ENCODE peak calls at places on chromosomes 5 and 9, in four cellular contexts. One of them, this sample, is unnamed.

GRCh38 chr9:122356627-122357026 is 14.2 kb upstream of the PTGS1 start:
- DNase-seq in WTC11: peak; percentile 55
- DNase-seq in HepG2: no peak
- DNase-seq in GM12878: no peak
- DNase-seq in this sample: peak; percentile 29

GRCh38 chr5:98779264-98779877 is 5.9 kb downstream of the RGMB start:
- DNase-seq in WTC11: no peak
- DNase-seq in HepG2: peak; percentile 87
- DNase-seq in GM12878: no peak
- DNase-seq in this sample: no peak

GRCh38 chr9:11962327-11962726 is 730.9 kb upstream of the TYRP1 start:
- DNase-seq in WTC11: no peak
- DNase-seq in HepG2: no peak
- DNase-seq in GM12878: no peak
- DNase-seq in this sample: no peak

GRCh38 chr5:2376486-2376885 is 375.0 kb downstream of the IRX2 start:
- DNase-seq in WTC11: no peak
- DNase-seq in HepG2: no peak
- DNase-seq in GM12878: no peak
- DNase-seq in this sample: no peak

GRCh38 chr9:76027426-76027825 is 137.0 kb downstream of the PCSK5 start:
- DNase-seq in WTC11: no peak
- DNase-seq in HepG2: no peak
- DNase-seq in GM12878: no peak
- DNase-seq in this sample: no peak

GRCh38 chr5:58133631-58134296 is 326.1 kb downstream of the PLK2 start:
- DNase-seq in WTC11: no peak
- DNase-seq in HepG2: no peak
- DNase-seq in GM12878: no peak
- DNase-seq in this sample: no peak

GRCh38 chr9:125932012-125932411 is 184.8 kb downstream of the PBX3 start:
- DNase-seq in WTC11: no peak
- DNase-seq in HepG2: no peak
- DNase-seq in GM12878: no peak
- DNase-seq in this sample: no peak

GRCh38 chr5:63963080-63963735 is 963 bp upstream of the HTR1A start:
- DNase-seq in WTC11: peak; percentile 66
- DNase-seq in HepG2: peak; percentile 56
- DNase-seq in GM12878: peak; percentile 1
- DNase-seq in this sample: peak; percentile 64

GRCh38 chr5:97923496-97923895 is 740.4 kb upstream of the RIOK2 start:
- DNase-seq in WTC11: no peak
- DNase-seq in HepG2: no peak
- DNase-seq in GM12878: no peak
- DNase-seq in this sample: no peak

GRCh38 chr9:28915256-28915930 is 1342.1 kb upstream of the C9orf72 start:
- DNase-seq in WTC11: no peak
- DNase-seq in HepG2: no peak
- DNase-seq in GM12878: no peak
- DNase-seq in this sample: no peak

GRCh38 chr9:89839427-89839826 is 234.6 kb downstream of the GADD45G start:
- DNase-seq in WTC11: no peak
- DNase-seq in HepG2: no peak
- DNase-seq in GM12878: no peak
- DNase-seq in this sample: no peak

GRCh38 chr9:123544007-123544827 is 188.2 kb downstream of the CRB2 start:
- DNase-seq in WTC11: no peak
- DNase-seq in HepG2: peak; percentile 14
- DNase-seq in GM12878: no peak
- DNase-seq in this sample: peak; percentile 45

GRCh38 chr9:38112010-38112409 is 43.0 kb upstream of the SHB start:
- DNase-seq in WTC11: no peak
- DNase-seq in HepG2: no peak
- DNase-seq in GM12878: no peak
- DNase-seq in this sample: no peak

GRCh38 chr9:5851445-5851844 is 18.5 kb upstream of the ERMP1 start:
- DNase-seq in WTC11: no peak
- DNase-seq in HepG2: no peak
- DNase-seq in GM12878: peak; percentile 90
- DNase-seq in this sample: peak; percentile 45

GRCh38 chr9:133375116-133375723 is 640 bp downstream of the SURF4 start:
- DNase-seq in WTC11: peak; percentile 35
- DNase-seq in HepG2: peak; percentile 67
- DNase-seq in GM12878: no peak
- DNase-seq in this sample: no peak

GRCh38 chr9:133379153-133380086 is 3.3 kb downstream of the STKLD1 start:
- DNase-seq in WTC11: no peak
- DNase-seq in HepG2: no peak
- DNase-seq in GM12878: no peak
- DNase-seq in this sample: no peak

GRCh38 chr9:133378408-133378962 is 2.3 kb downstream of the STKLD1 start:
- DNase-seq in WTC11: no peak
- DNase-seq in HepG2: no peak
- DNase-seq in GM12878: no peak
- DNase-seq in this sample: no peak

GRCh38 chr9:133375724-133376654 is at the start of the genes STKLD1 and SURF4:
- DNase-seq in WTC11: peak; percentile 96
- DNase-seq in HepG2: peak; percentile 86
- DNase-seq in GM12878: peak; percentile 73
- DNase-seq in this sample: peak; percentile 99

DNA sequence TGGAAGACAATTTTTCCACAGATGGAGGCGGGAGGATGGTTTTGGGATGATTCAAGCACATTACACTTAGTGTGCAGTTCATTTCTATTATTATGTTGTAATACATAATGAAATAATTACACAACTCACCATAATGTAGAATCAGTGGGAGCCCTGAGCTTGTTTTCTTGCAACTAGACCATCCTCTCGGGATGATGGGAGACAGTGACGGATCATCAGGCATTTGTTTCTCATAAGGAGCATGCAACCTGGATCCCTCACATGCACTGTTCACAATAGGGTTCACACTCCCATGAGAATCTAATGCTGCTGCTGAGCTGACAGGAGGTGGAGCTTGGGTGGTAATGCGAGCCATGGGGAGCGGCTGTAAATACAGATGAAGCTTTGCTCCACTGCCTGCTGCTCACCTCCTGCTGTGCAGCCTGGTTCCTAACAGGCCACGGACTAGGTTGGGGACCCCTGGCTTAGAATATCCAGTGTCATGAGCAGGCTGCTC is 1.6 kb downstream of the STKLD1 start:
- DNase-seq in WTC11: no peak
- DNase-seq in HepG2: peak; percentile 62
- DNase-seq in GM12878: no peak
- DNase-seq in this sample: no peak
- TF ChIP-seq CREM in WTC11: no peak
- TF ChIP-seq CREM in HepG2: no peak
- TF ChIP-seq CREM in GM12878: no peak
- TF ChIP-seq CREM in this sample: no peak

GRCh38 chr9:120931278-120932085 is 4.9 kb upstream of the TRAF1 start:
- DNase-seq in WTC11: no peak
- DNase-seq in HepG2: no peak
- DNase-seq in GM12878: peak; percentile 93
- DNase-seq in this sample: no peak
- TF ChIP-seq CREM in WTC11: no peak
- TF ChIP-seq CREM in HepG2: no peak
- TF ChIP-seq CREM in GM12878: peak; percentile 82
- TF ChIP-seq CREM in this sample: no peak

GRCh38 chr9:10026585-10026984 is 586.2 kb downstream of the PTPRD start:
- DNase-seq in WTC11: no peak
- DNase-seq in HepG2: no peak
- DNase-seq in GM12878: no peak
- DNase-seq in this sample: no peak
- TF ChIP-seq CREM in WTC11: no peak
- TF ChIP-seq CREM in HepG2: no peak
- TF ChIP-seq CREM in GM12878: no peak
- TF ChIP-seq CREM in this sample: no peak

GRCh38 chr9:129406278-129407225 is 214.3 kb downstream of the C9orf50 start:
- DNase-seq in WTC11: peak; percentile 37
- DNase-seq in HepG2: no peak
- DNase-seq in GM12878: no peak
- DNase-seq in this sample: peak; percentile 94
- TF ChIP-seq CREM in WTC11: no peak
- TF ChIP-seq CREM in HepG2: no peak
- TF ChIP-seq CREM in GM12878: no peak
- TF ChIP-seq CREM in this sample: peak; percentile 75

DNA sequence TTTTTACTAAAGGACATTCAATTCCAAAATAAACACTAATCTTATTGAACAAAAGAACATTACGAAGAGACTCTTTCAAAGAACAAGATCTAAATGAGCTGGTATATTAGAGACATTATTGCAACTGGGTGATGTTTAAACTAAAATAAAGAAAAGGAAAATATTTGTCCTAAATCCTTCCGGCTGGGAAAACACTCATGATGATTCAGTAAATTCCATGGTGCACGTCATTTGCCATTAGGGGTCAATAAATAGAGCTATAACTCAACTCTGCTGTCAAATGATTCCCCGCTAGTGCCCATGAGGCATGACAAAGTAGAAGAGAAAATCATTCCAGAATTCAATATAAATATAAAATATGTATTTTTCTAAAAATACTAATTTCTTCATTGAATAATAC is 565.5 kb upstream of the TUSC1 start:
- DNase-seq in WTC11: no peak
- DNase-seq in HepG2: no peak
- DNase-seq in GM12878: no peak
- DNase-seq in this sample: no peak
- TF ChIP-seq CREM in WTC11: no peak
- TF ChIP-seq CREM in HepG2: no peak
- TF ChIP-seq CREM in GM12878: no peak
- TF ChIP-seq CREM in this sample: no peak

DNA sequence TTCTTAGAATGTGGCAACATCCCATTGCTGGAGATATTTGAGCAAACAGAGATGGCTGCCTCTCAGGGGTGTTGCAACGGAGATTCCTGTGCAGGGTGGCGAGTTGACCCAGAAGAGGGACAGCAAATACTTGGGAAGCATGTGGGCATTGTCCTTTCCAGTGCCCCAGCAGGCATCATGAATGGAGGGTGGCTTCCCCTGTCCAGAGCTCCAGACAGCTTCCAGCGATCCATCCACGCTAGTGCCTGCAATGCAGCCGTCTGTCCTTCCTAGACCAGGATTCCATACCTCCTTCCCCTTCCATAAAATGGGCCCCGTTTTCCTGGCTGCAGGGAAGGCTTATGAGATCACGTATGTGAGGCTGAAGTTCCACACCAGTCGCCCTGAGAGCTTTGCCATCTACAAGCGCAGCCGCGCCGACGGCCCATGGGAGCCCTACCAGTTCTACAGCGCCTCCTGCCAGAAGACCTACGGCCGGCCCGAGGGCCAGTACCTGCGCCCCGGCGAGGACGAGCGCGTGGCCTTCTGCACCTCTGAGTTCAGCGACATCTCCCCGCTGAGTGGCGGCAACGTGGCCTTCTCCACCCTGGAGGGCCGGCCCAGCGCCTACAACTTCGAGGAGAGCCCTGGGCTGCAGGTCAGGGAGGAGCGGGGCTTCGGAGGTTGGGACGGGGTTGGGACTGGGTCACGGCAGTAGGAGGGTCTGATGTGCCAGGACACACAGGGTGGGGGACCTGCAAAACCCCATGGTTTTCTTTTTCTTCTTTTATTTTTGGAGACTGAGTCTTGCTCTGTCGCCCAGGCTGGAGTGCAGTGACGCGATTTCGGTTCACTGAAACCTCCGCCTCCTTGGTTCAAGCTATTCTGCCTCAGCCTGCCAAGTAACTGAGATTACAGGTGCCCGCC is 17.2 kb downstream of the LAMC3 start:
- DNase-seq in WTC11: no peak
- DNase-seq in HepG2: no peak
- DNase-seq in GM12878: no peak
- DNase-seq in this sample: peak; percentile 71
- TF ChIP-seq CREM in WTC11: no peak
- TF ChIP-seq CREM in HepG2: no peak
- TF ChIP-seq CREM in GM12878: no peak
- TF ChIP-seq CREM in this sample: no peak

DNA sequence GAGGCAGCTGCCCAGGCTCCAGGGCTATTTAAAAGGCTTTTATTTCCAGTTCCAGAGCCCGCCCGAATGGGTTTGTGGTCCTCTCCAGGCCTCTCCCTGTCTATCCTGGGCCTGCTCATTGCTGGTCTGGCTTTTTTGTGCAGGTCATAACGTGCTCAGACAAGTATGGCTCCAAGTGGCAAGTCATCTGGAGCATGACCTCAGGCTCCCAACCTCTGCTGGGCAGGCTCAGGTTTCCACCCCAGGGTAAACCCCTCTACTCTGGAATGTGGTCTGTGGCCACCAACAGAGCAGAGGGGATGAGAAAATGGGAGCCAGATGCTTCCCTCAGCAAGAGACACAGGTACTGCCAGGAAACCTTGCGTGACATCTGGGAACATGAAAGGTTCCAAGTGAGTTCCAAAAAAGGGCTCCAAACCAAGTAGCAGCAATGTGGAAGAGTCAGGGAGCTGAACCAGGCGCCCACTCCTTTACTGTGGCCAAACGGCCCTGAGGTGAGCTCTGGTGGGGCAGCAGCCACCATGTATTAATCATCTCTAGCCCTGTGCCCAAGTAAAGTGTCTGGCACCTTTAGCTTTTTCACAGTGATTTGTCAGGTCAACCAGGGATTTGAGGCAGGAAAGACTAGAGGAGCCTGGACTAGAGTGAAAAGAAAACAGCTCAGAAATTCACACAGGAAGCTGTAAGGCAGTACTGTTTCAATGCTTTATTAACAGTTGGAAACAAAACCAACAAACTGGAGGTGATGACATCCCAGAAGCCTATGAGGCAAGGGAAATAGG is 25.6 kb downstream of the PCDHGC5 start:
- DNase-seq in WTC11: peak; percentile 70
- DNase-seq in HepG2: no peak
- DNase-seq in GM12878: no peak
- DNase-seq in this sample: no peak
- TF ChIP-seq CREM in WTC11: no peak
- TF ChIP-seq CREM in HepG2: no peak
- TF ChIP-seq CREM in GM12878: peak; percentile 39
- TF ChIP-seq CREM in this sample: no peak

DNA sequence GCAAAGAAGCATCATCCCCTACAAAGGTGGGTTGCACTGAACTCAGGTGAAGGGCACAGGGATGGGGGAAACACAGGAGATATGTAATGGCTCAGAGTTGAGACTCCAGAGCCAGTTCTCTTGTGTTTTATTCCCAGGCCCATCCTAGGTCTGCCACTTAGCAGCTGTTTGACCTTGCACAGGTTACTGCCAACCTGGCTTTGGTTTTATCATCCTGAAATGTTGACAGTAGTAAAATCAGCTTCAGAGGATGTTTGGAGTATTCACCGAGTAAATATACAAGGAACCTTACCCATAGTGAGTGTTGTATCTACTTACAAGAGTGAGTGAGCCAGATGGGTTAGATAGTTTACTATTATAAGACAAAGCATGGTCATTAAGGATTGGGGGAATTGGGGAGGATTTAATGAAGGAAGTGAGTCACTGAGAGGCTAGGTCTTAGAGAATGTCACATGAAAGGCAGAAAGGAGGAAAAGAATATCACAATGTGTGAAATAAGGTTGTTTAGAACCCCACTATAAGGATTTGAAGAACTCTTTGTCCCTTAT is 141.3 kb downstream of the MAN2A1 start:
- DNase-seq in WTC11: no peak
- DNase-seq in HepG2: no peak
- DNase-seq in GM12878: no peak
- DNase-seq in this sample: no peak
- TF ChIP-seq CREM in WTC11: no peak
- TF ChIP-seq CREM in HepG2: no peak
- TF ChIP-seq CREM in GM12878: no peak
- TF ChIP-seq CREM in this sample: no peak

GRCh38 chr9:119884411-119884810 is 515.2 kb upstream of the BRINP1 start:
- DNase-seq in WTC11: no peak
- DNase-seq in HepG2: no peak
- DNase-seq in GM12878: no peak
- DNase-seq in this sample: no peak
- TF ChIP-seq CREM in WTC11: no peak
- TF ChIP-seq CREM in HepG2: no peak
- TF ChIP-seq CREM in GM12878: no peak
- TF ChIP-seq CREM in this sample: no peak

This sample was measured in K562.